ENCODE peak calls at places on chromosome X, in nine cellular contexts. S is CD4-positive, CD25-positive, alpha-beta regulatory T cell; M is astrocyte; R is ovary; E is psoas muscle; Y is testis; C is stomach; H is mesendoderm; U is iPS DF 6.9. I is an unnamed sample.

GRCh38 chrX:150199803-150200202 is 163.3 kb upstream of the MAMLD1 start:
- DNase-seq in M (no peak), S (no peak), Y (no peak), H (no peak), C (no peak), U (no peak), E (no peak), R (no peak), I (no peak)

GRCh38 chrX:46572295-46572936 is 1.1 kb upstream of the CHST7 start:
- DNase-seq in U (no peak), C (no peak), H (no peak), M (no peak), S (peak), Y (no peak), R (no peak), E (no peak), I (no peak)

GRCh38 chrX:37454537-37455285 is 105.5 kb downstream of the PRRG1 start:
- DNase-seq in C (no peak), S (no peak), R (no peak), E (no peak), M (peak), Y (no peak), U (no peak), H (peak), I (no peak)

GRCh38 chrX:22196151-22196550 is 76.6 kb upstream of the CBLL2 start:
- DNase-seq in E (no peak), M (no peak), Y (no peak), R (no peak), C (no peak), U (no peak), H (no peak), S (no peak), I (no peak)

GRCh38 chrX:25015486-25016360 is at the start of gene ARX:
- DNase-seq in E (peak), H (peak), U (no peak), M (peak), S (no peak), Y (peak), R (peak), C (no peak), I (peak)

GRCh38 chrX:103215037-103215767 is at the start of gene BEX4:
- DNase-seq in U (peak), M (peak), E (peak), C (peak), S (peak), R (peak), H (peak), Y (peak), I (peak)

GRCh38 chrX:49053223-49054072 is 5.4 kb upstream of the CCDC120 start:
- DNase-seq in E (peak), Y (peak), M (no peak), S (peak), R (peak), U (no peak), H (peak), C (peak), I (peak)

GRCh38 chrX:19805054-19805690 is 82.2 kb downstream of the SH3KBP1 start:
- DNase-seq in R (no peak), Y (no peak), H (no peak), M (no peak), S (peak), C (no peak), E (no peak), U (no peak), I (peak)

GRCh38 chrX:41192880-41193279 is 107.6 kb downstream of the USP9X start:
- DNase-seq in Y (no peak), R (no peak), U (no peak), M (no peak), H (no peak), C (no peak), S (no peak), E (no peak), I (no peak)

GRCh38 chrX:19121898-19122640 is at the start of gene ADGRG2:
- DNase-seq in H (peak), C (peak), Y (peak), R (peak), U (no peak), E (peak), M (peak), S (no peak), I (peak)

GRCh38 chrX:10015711-10016515 is 48.8 kb downstream of the CLDN34 start:
- DNase-seq in H (peak), M (no peak), S (peak), U (no peak), E (peak), Y (no peak), C (no peak), R (peak), I (peak)

GRCh38 chrX:47248576-47248975 is 15.8 kb downstream of the USP11 start:
- DNase-seq in M (no peak), R (no peak), S (no peak), H (no peak), Y (no peak), E (no peak), C (no peak), U (no peak), I (no peak)

GRCh38 chrX:21658746-21659145 is 616 bp upstream of the KLHL34 start:
- DNase-seq in C (no peak), E (peak), M (no peak), Y (no peak), R (no peak), U (no peak), H (no peak), S (no peak), I (no peak)

GRCh38 chrX:115939636-115940160 is 230.8 kb upstream of the AGTR2 start:
- DNase-seq in S (no peak), E (no peak), M (no peak), U (no peak), R (no peak), H (no peak), C (no peak), Y (no peak), I (no peak)

GRCh38 chrX:43552166-43552565 is 103.9 kb upstream of the MAOA start:
- DNase-seq in U (no peak), C (no peak), Y (no peak), M (no peak), E (no peak), S (no peak), H (peak), R (no peak), I (no peak)

GRCh38 chrX:102712216-102712966 is at the start of gene GPRASP2:
- DNase-seq in M (peak), C (peak), S (no peak), R (peak), Y (peak), H (peak), E (peak), U (no peak), I (peak)

GRCh38 chrX:17390325-17390992 is 15.5 kb downstream of the NHS start:
- DNase-seq in E (no peak), M (no peak), H (no peak), C (no peak), S (no peak), Y (no peak), U (no peak), R (no peak), I (no peak)

GRCh38 chrX:13733506-13733905 is 914 bp downstream of the TRAPPC2 start:
- DNase-seq in M (no peak), R (no peak), E (no peak), U (no peak), Y (no peak), C (no peak), S (no peak), H (no peak), I (no peak)

GRCh38 chrX:14832151-14832550 is 40.7 kb downstream of the FANCB start:
- DNase-seq in M (peak), S (no peak), E (no peak), H (peak), U (no peak), R (no peak), Y (no peak), C (no peak), I (no peak)

GRCh38 chrX:132277953-132278614 is 58.8 kb upstream of the RAP2C start:
- DNase-seq in C (peak), E (no peak), R (no peak), H (no peak), S (no peak), Y (no peak), U (no peak), M (no peak), I (no peak)

GRCh38 chrX:19888419-19888879 is 1.0 kb upstream of the SH3KBP1 start:
- DNase-seq in E (no peak), M (peak), Y (peak), H (peak), R (no peak), S (peak), C (no peak), U (no peak), I (peak)

GRCh38 chrX:23341452-23341851 is 6.8 kb downstream of the PTCHD1 start:
- DNase-seq in C (no peak), U (no peak), S (no peak), R (no peak), H (peak), Y (no peak), E (no peak), M (peak), I (no peak)

GRCh38 chrX:71859637-71860036 is 51.0 kb upstream of the NHSL2 start:
- DNase-seq in M (peak), C (no peak), H (peak), S (peak), R (no peak), E (no peak), Y (peak), U (no peak), I (peak)

GRCh38 chrX:102765794-102766193 is 45.3 kb downstream of the GPRASP3 start:
- DNase-seq in S (no peak), M (peak), Y (no peak), E (peak), U (no peak), R (no peak), H (no peak), C (no peak), I (no peak)

GRCh38 chrX:133375558-133376340 is 39.5 kb downstream of the GPC4 start:
- DNase-seq in Y (peak), U (no peak), M (no peak), H (no peak), R (peak), S (no peak), C (peak), E (peak), I (peak)

GRCh38 chrX:47185241-47185640 is 8.4 kb upstream of the UBA1 start:
- DNase-seq in M (no peak), Y (no peak), R (no peak), S (no peak), C (no peak), H (no peak), U (no peak), E (no peak), I (no peak)

GRCh38 chrX:46117234-46117633 is 428.0 kb downstream of the ZNF674 start:
- DNase-seq in H (no peak), C (no peak), E (no peak), M (no peak), U (no peak), R (no peak), Y (no peak), S (no peak), I (no peak)

GRCh38 chrX:137194164-137194563 is 160.4 kb upstream of the GPR101 start:
- DNase-seq in Y (peak), S (no peak), H (peak), E (no peak), M (no peak), U (peak), R (no peak), C (peak), I (peak)

GRCh38 chrX:84186603-84187358 is 1.2 kb downstream of the RPS6KA6 start:
- DNase-seq in C (no peak), Y (peak), E (no peak), M (no peak), U (no peak), S (no peak), H (peak), R (no peak), I (no peak)

GRCh38 chrX:41759817-41760216 is 35.8 kb downstream of the GPR82 start:
- DNase-seq in R (no peak), Y (no peak), S (no peak), C (no peak), M (no peak), E (no peak), H (peak), U (peak), I (peak)

GRCh38 chrX:77442728-77443127 is 4.5 kb upstream of the FGF16 start:
- DNase-seq in U (no peak), E (no peak), C (no peak), R (no peak), M (peak), Y (no peak), S (no peak), H (no peak), I (no peak)

GRCh38 chrX:71546879-71547278 is 14.0 kb downstream of the OGT start:
- DNase-seq in U (no peak), R (no peak), M (no peak), Y (no peak), C (no peak), E (no peak), H (no peak), S (no peak), I (no peak)

GRCh38 chrX:133676344-133677122 is 261.2 kb upstream of the GPC4 start:
- DNase-seq in H (no peak), M (no peak), C (peak), U (no peak), E (no peak), R (no peak), S (no peak), Y (no peak), I (no peak)

GRCh38 chrX:84188320-84188834 is 378 bp upstream of the RPS6KA6 start:
- DNase-seq in C (peak), E (peak), M (peak), U (no peak), H (peak), S (no peak), R (peak), Y (peak), I (peak)

GRCh38 chrX:11543249-11543648 is 122.5 kb downstream of the ARHGAP6 start:
- DNase-seq in Y (no peak), H (no peak), E (no peak), R (no peak), U (no peak), C (no peak), M (no peak), S (no peak), I (no peak)

GRCh38 chrX:130295519-130296314 is 27.0 kb upstream of the ZNF280C start:
- DNase-seq in C (no peak), S (no peak), R (no peak), U (no peak), H (no peak), M (no peak), E (no peak), Y (no peak), I (no peak)

GRCh38 chrX:10574663-10575062 is 45.7 kb downstream of the MID1 start:
- DNase-seq in U (no peak), H (no peak), Y (no peak), S (no peak), M (peak), R (no peak), C (no peak), E (no peak), I (no peak)

GRCh38 chrX:154371771-154372300 is 2.6 kb downstream of the FLNA start:
- DNase-seq in R (peak), Y (no peak), E (no peak), H (no peak), M (no peak), C (no peak), U (no peak), S (no peak), I (no peak)
- H3K27ac ChIP-seq in R (peak), Y (peak), E (peak), H (peak), M (peak), C (peak), U (no peak), S (peak), I (peak)

DNA sequence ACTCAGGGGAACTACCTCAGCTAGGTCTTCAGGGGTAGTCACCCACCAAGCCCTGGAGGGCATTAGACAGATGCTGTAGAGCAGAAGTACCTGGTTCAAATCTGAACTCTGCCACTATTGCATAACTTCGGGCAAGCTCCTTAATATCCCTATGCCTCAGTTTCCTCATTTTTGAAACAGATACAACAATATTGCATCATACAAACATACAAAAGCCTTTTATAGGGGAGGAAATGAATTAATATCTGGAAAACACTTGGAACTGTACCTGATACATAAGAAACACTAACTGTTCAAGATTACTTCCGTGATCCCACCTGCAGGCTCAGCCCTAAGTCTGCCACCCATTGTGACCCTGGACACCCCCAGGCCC is 166.0 kb downstream of the EFNB1 start:
- DNase-seq in S (no peak), R (no peak), Y (no peak), H (no peak), E (no peak), M (no peak), U (no peak), C (no peak), I (no peak)
- H3K27ac ChIP-seq in S (no peak), R (no peak), Y (no peak), H (no peak), E (no peak), M (no peak), U (no peak), C (no peak), I (no peak)

GRCh38 chrX:39144965-39145364 is 343.7 kb downstream of the MID1IP1 start:
- DNase-seq in U (no peak), S (no peak), Y (no peak), E (no peak), H (no peak), R (no peak), C (no peak), M (no peak), I (no peak)
- H3K27ac ChIP-seq in U (no peak), S (no peak), Y (no peak), E (no peak), H (no peak), R (no peak), C (no peak), M (no peak), I (no peak)

GRCh38 chrX:53091354-53091753 is 2.6 kb upstream of the KANTR start:
- DNase-seq in R (no peak), H (no peak), Y (no peak), U (no peak), M (no peak), C (no peak), S (no peak), E (no peak), I (no peak)

GRCh38 chrX:53087378-53087777 is 5.2 kb downstream of the TSPYL2 start:
- DNase-seq in H (no peak), U (no peak), S (no peak), R (no peak), E (no peak), Y (peak), M (no peak), C (no peak), I (no peak)

GRCh38 chrX:53088136-53088974 is 5.6 kb upstream of the KANTR start:
- DNase-seq in U (no peak), C (peak), H (peak), Y (peak), R (peak), S (peak), M (peak), E (peak), I (peak)

GRCh38 chrX:53086464-53086863 is 4.3 kb downstream of the TSPYL2 start:
- DNase-seq in R (peak), H (no peak), M (no peak), U (no peak), C (peak), Y (peak), S (no peak), E (no peak), I (peak)

DNA sequence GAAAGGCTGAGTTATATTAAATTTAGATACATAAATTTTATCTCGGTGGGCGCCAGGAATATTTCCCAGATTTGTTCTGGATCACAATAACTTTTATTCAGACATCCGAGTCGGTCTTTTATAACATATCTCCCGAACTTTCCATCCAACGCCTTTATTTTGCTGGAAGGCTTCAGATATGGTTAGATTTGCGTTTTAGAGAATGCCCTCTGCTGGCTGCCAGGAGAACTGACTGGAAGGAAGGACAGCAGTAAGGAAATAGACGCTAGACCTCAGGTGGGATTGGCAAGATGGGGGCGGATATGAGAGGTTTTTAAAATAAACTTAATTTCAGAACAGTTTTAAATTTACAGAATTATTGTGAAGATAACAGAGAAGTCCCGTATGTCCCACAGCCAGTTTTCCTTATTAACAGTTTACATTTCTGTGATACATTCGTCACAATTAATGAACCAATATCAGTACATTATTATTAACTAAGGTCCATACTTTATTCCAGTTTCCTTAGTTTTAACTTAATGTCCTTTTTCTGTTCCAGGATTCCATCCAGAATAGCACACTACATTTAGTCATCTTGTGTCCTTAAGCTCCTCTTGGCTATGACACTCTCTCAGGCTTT is 4.6 kb upstream of the KANTR start:
- DNase-seq in U (no peak), H (peak), S (no peak), M (peak), R (peak), E (peak), Y (peak), C (peak), I (peak)
- H3K27ac ChIP-seq in U (no peak), H (no peak), S (peak), M (peak), R (peak), E (peak), Y (peak), C (peak), I (peak)

GRCh38 chrX:119684916-119685224 is 8.1 kb downstream of the SEPTIN6 start:
- DNase-seq in H (no peak), R (no peak), Y (no peak), E (no peak), S (no peak), C (no peak), U (no peak), M (no peak), I (no peak)

GRCh38 chrX:119685225-119686066 is 7.5 kb downstream of the SEPTIN6 start:
- DNase-seq in R (no peak), M (no peak), H (no peak), Y (no peak), U (no peak), C (no peak), S (peak), E (no peak), I (no peak)

GRCh38 chrX:119686087-119686639 is 6.8 kb downstream of the SEPTIN6 start:
- DNase-seq in Y (no peak), S (no peak), E (peak), R (no peak), C (no peak), H (no peak), U (no peak), M (no peak), I (peak)

GRCh38 chrX:119688856-119689455 is 4.0 kb downstream of the SEPTIN6 start:
- DNase-seq in E (no peak), U (no peak), M (no peak), R (no peak), Y (no peak), H (no peak), S (peak), C (no peak), I (no peak)

DNA sequence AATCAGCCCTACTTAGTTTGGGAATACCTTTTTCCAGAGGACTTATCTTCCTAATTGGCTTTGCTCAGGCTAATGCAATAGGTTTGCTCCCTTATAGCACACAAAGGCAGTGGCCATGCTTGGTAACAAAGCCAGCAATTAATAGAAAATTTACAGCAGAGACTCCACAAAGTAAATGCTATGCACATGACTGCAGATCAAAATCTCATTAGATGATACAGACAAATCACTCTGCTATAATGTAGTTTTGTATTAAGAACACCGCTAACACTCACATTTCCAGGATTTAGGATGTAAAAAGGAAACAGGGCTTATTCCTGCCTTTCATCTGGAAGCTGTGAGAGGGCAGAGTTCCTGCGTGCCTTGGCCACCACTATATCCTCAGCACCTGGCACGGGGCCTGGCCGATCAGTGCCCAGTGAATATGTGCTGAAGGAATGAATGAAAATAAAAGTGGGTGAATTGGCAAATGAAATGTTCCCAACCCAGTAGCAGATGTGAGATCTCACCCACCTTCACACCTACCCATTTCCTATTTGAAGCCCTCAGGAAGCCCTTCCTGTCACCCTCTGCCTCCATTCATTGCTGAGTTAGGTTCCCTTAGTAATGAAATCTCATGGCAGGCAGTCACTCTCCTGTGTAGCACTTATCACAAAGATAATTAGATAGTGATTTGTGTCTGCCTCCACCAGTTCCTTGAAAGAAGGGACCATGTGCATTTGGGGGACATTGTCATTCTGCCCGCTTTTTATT is 5.1 kb downstream of the SEPTIN6 start:
- DNase-seq in R (no peak), M (no peak), U (no peak), E (no peak), Y (no peak), C (no peak), S (no peak), H (no peak), I (no peak)
- H3K27ac ChIP-seq in R (no peak), M (no peak), U (no peak), E (no peak), Y (no peak), C (peak), S (peak), H (no peak), I (no peak)

I was measured in cardiac muscle cell.